ENCODE peak calls at places on chromosomes 2 and 18, in eight cellular contexts. B, W, V, S, E, J, U and N are unnamed samples.

GRCh38 chr2:152627010-152627957 is 90.0 kb downstream of the PRPF40A start:
- DNase-seq in W (no peak), B (peak; percentile 25), U (peak; percentile 46), S (peak; percentile 55), V (peak; percentile 64), E (peak; percentile 55), J (no peak), N (no peak)

GRCh38 chr2:138421315-138421970 is 80.1 kb upstream of the SPOPL start:
- DNase-seq in E (peak; percentile 67), B (no peak), W (no peak), V (peak; percentile 45), S (no peak), U (no peak), J (no peak), N (no peak)

GRCh38 chr2:66377832-66378231 is 57.1 kb upstream of the MEIS1 start:
- DNase-seq in S (no peak), E (no peak), B (no peak), U (no peak), W (no peak), J (no peak), V (no peak), N (no peak)

GRCh38 chr18:2515908-2516625 is 55.2 kb downstream of the METTL4 start:
- DNase-seq in U (peak; percentile 7), B (peak; percentile 67), E (peak; percentile 55), J (no peak), W (peak; percentile 87), V (peak; percentile 96), S (peak; percentile 11), N (peak; percentile 95)

GRCh38 chr2:111624401-111625156 is 259.4 kb downstream of the ANAPC1 start:
- DNase-seq in B (peak; percentile 63), U (no peak), S (no peak), E (no peak), W (peak; percentile 87), J (no peak), V (peak; percentile 81), N (no peak)

GRCh38 chr2:215914067-215914776 is 99.1 kb downstream of the MREG start:
- DNase-seq in S (peak; percentile 21), B (no peak), E (no peak), J (no peak), U (no peak), V (no peak), W (no peak), N (no peak)

GRCh38 chr18:50871846-50872245 is 7.1 kb upstream of the ME2 start:
- DNase-seq in V (no peak), U (no peak), W (no peak), J (no peak), E (no peak), S (no peak), B (no peak), N (no peak)

GRCh38 chr2:188668017-188668663 is 306.0 kb upstream of the COL3A1 start:
- DNase-seq in B (no peak), S (no peak), U (no peak), J (no peak), W (peak; percentile 77), E (peak; percentile 25), V (peak; percentile 19), N (no peak)

GRCh38 chr2:27258051-27258450 is 4.8 kb downstream of the SLC30A3 start:
- DNase-seq in E (no peak), W (no peak), J (no peak), S (no peak), U (no peak), V (no peak), B (no peak), N (no peak)

GRCh38 chr2:186919272-186919671 is 70.3 kb upstream of the ZSWIM2 start:
- DNase-seq in W (peak; percentile 74), J (no peak), B (peak; percentile 14), E (peak; percentile 19), V (peak; percentile 82), U (no peak), S (no peak), N (peak; percentile 60)

GRCh38 chr2:85394256-85394655 is 15.9 kb downstream of the CAPG start:
- DNase-seq in E (no peak), J (no peak), U (no peak), W (no peak), S (no peak), V (no peak), B (no peak), N (no peak)

GRCh38 chr2:128797937-128798336 is 479.3 kb upstream of the HS6ST1 start:
- DNase-seq in U (peak; percentile 22), E (no peak), B (no peak), J (no peak), W (no peak), V (no peak), S (peak; percentile 88), N (no peak)

GRCh38 chr2:157813477-157813876 is 62.7 kb downstream of the ACVR1 start:
- DNase-seq in E (no peak), U (no peak), J (no peak), V (no peak), S (no peak), B (no peak), W (no peak), N (no peak)

GRCh38 chr2:232894746-232895145 is 24.7 kb downstream of the SNORC start:
- DNase-seq in J (no peak), U (no peak), W (no peak), B (no peak), E (no peak), V (no peak), S (no peak), N (no peak)

GRCh38 chr2:199223791-199224190 is 233.9 kb downstream of the SATB2 start:
- DNase-seq in B (no peak), U (no peak), S (no peak), E (no peak), J (no peak), W (no peak), V (no peak), N (no peak)

GRCh38 chr2:73981081-73981968 is 3.4 kb upstream of the TET3 start:
- DNase-seq in U (peak; percentile 74), J (no peak), B (no peak), W (no peak), S (peak; percentile 81), E (peak; percentile 79), V (no peak), N (no peak)

GRCh38 chr2:221601376-221601775 is 29.3 kb upstream of the EPHA4 start:
- DNase-seq in J (no peak), B (no peak), W (no peak), U (no peak), V (no peak), S (no peak), E (no peak), N (no peak)

GRCh38 chr2:52881606-52882005 is 886.0 kb upstream of the CHAC2 start:
- DNase-seq in U (no peak), V (no peak), S (no peak), E (no peak), J (no peak), W (peak; percentile 73), B (no peak), N (no peak)

GRCh38 chr2:120609826-120610395 is 125.8 kb upstream of the GLI2 start:
- DNase-seq in S (no peak), E (no peak), J (no peak), U (no peak), W (no peak), V (no peak), B (no peak), N (no peak)

GRCh38 chr2:584863-585823 is 92.1 kb downstream of the TMEM18 start:
- DNase-seq in J (no peak), B (no peak), S (peak; percentile 28), W (no peak), U (no peak), V (no peak), E (no peak), N (no peak)

GRCh38 chr2:236171213-236172201 is 3.3 kb upstream of the GBX2 start:
- DNase-seq in W (no peak), U (peak; percentile 39), S (no peak), J (no peak), E (no peak), B (no peak), V (no peak), N (no peak)

GRCh38 chr2:172438064-172438421 is 10.7 kb downstream of the ITGA6 start:
- DNase-seq in U (no peak), E (no peak), J (no peak), B (no peak), S (no peak), V (no peak), W (no peak), N (no peak)

GRCh38 chr2:118013221-118013723 is 598 bp downstream of the CCDC93 start:
- DNase-seq in W (no peak), E (peak; percentile 49), U (peak; percentile 64), J (peak; percentile 75), S (peak; percentile 32), B (peak; percentile 27), V (peak; percentile 21), N (no peak)